ENCODE peak calls at places on chromosomes 12 and 14, in four cellular contexts. L is heart left ventricle, G is bronchial epithelial cell, Z is NCI-H2029. A is an unnamed sample.

GRCh38 chr12:6306599-6307220 is 3.8 kb upstream of the PLEKHG6 start:
- DNase-seq in L (no peak), G (no peak), Z (no peak), A (no peak)

GRCh38 chr14:66572836-66573235 is 64.9 kb downstream of the GPHN start:
- DNase-seq in L (no peak), G (no peak), Z (no peak), A (no peak)

GRCh38 chr12:113881588-113881987 is 84.5 kb downstream of the RBM19 start:
- DNase-seq in L (no peak), G (no peak), Z (no peak), A (no peak)

GRCh38 chr12:128111333-128111732 is 155.6 kb upstream of the TMEM132C start:
- DNase-seq in L (no peak), G (no peak), Z (no peak), A (no peak)

GRCh38 chr14:95948608-95949007 is 72.0 kb downstream of the TUNAR start:
- DNase-seq in L (no peak), G (no peak), Z (no peak), A (no peak)

GRCh38 chr12:118549506-118550109 is 173.3 kb downstream of the SUDS3 start:
- DNase-seq in L (no peak), G (no peak), Z (no peak), A (no peak)

GRCh38 chr12:50062733-50063452 is 5.5 kb downstream of the ASIC1 start:
- DNase-seq in L (no peak), G (no peak), Z (no peak), A (no peak)

GRCh38 chr12:53169644-53170043 is 10.9 kb upstream of the ZNF740 start:
- DNase-seq in L (no peak), G (no peak), Z (no peak), A (no peak)

GRCh38 chr14:20343855-20344205 is 395 bp downstream of the PARP2 start:
- DNase-seq in L (no peak), G (peak; percentile 52), Z (no peak), A (no peak)

GRCh38 chr12:103742349-103742784 is 98.7 kb downstream of the NT5DC3 start:
- DNase-seq in L (no peak), G (peak; percentile 27), Z (peak; percentile 95), A (no peak)

GRCh38 chr12:109099426-109100020 is 2.1 kb downstream of the UNG start:
- DNase-seq in L (no peak), G (no peak), Z (no peak), A (no peak)

GRCh38 chr14:95493976-95494375 is 22.5 kb downstream of the SYNE3 start:
- DNase-seq in L (no peak), G (no peak), Z (no peak), A (peak; percentile 22)

GRCh38 chr12:108955225-108955835 is 65.5 kb downstream of the SVOP start:
- DNase-seq in L (peak; percentile 73), G (peak; percentile 33), Z (peak; percentile 86), A (no peak)

GRCh38 chr14:65206448-65207096 is 104.3 kb upstream of the MAX start:
- DNase-seq in L (no peak), G (peak; percentile 85), Z (no peak), A (no peak)

GRCh38 chr12:13218641-13219040 is 22.1 kb downstream of the EMP1 start:
- DNase-seq in L (no peak), G (no peak), Z (no peak), A (no peak)

GRCh38 chr14:38646391-38646790 is 390.5 kb upstream of the CLEC14A start:
- DNase-seq in L (no peak), G (no peak), Z (peak; percentile 6), A (no peak)

GRCh38 chr12:18261273-18261672 is at the start of gene PIK3C2G:
- DNase-seq in L (no peak), G (peak; percentile 90), Z (no peak), A (no peak)

GRCh38 chr14:85088231-85088630 is 441.7 kb upstream of the FLRT2 start:
- DNase-seq in L (no peak), G (peak; percentile 76), Z (no peak), A (no peak)

GRCh38 chr12:78645956-78646355 is 218.6 kb upstream of the SYT1 start:
- DNase-seq in L (no peak), G (peak; percentile 3), Z (no peak), A (no peak)

GRCh38 chr14:24734917-24735500 is 101.0 kb upstream of the GZMB start:
- DNase-seq in L (no peak), G (peak; percentile 64), Z (peak; percentile 91), A (peak; percentile 37)

GRCh38 chr12:67661311-67662011 is 12.9 kb downstream of the DYRK2 start:
- DNase-seq in L (no peak), G (peak; percentile 25), Z (no peak), A (no peak)

GRCh38 chr14:68144051-68144681 is 324.6 kb downstream of the RAD51B start:
- DNase-seq in L (peak; percentile 58), G (no peak), Z (no peak), A (peak; percentile 73)

GRCh38 chr14:21525995-21526671 is at the start of gene SALL2:
- DNase-seq in L (peak; percentile 73), G (peak; percentile 22), Z (peak; percentile 77), A (peak; percentile 86)

GRCh38 chr14:71190691-71191090 is 283.4 kb downstream of the PCNX1 start:
- DNase-seq in L (no peak), G (no peak), Z (no peak), A (no peak)

GRCh38 chr12:70598467-70599194 is 38.6 kb downstream of the PTPRB start:
- DNase-seq in L (no peak), G (no peak), Z (peak; percentile 84), A (no peak)

GRCh38 chr12:114625294-114625851 is 58.6 kb downstream of the TBX3 start:
- DNase-seq in L (peak; percentile 30), G (peak; percentile 17), Z (peak; percentile 63), A (no peak)

GRCh38 chr14:33634631-33635030 is 316.2 kb downstream of the EGLN3 start:
- DNase-seq in L (no peak), G (peak; percentile 49), Z (no peak), A (no peak)

GRCh38 chr14:51999084-51999483 is 9.7 kb downstream of the RTRAF start:
- DNase-seq in L (no peak), G (no peak), Z (no peak), A (no peak)

GRCh38 chr12:50647479-50647878 is 116.4 kb upstream of the ATF1 start:
- DNase-seq in L (no peak), G (peak; percentile 80), Z (no peak), A (no peak)

GRCh38 chr12:96258451-96258933 is 64.3 kb downstream of the ELK3 start:
- DNase-seq in L (peak; percentile 80), G (no peak), Z (no peak), A (peak; percentile 68)

GRCh38 chr12:69886715-69887114 is 61.7 kb downstream of the MYRFL start:
- DNase-seq in L (no peak), G (no peak), Z (peak; percentile 28), A (no peak)

GRCh38 chr14:81412779-81413178 is 12.7 kb upstream of the STON2 start:
- DNase-seq in L (no peak), G (no peak), Z (no peak), A (no peak)

GRCh38 chr12:124814741-124815613 is 48.7 kb downstream of the SCARB1 start:
- DNase-seq in L (no peak), G (no peak), Z (peak; percentile 57), A (no peak)

GRCh38 chr14:89767861-89768268 is 186.7 kb downstream of the EFCAB11 start:
- DNase-seq in L (no peak), G (peak; percentile 50), Z (no peak), A (no peak)

GRCh38 chr14:56244138-56244789 is 126.1 kb downstream of the PELI2 start:
- DNase-seq in L (no peak), G (peak; percentile 65), Z (no peak), A (no peak)

GRCh38 chr14:75417674-75418073 is 10.1 kb upstream of the JDP2 start:
- DNase-seq in L (no peak), G (peak; percentile 33), Z (no peak), A (no peak)

GRCh38 chr14:67820428-67820881 is 876 bp downstream of the RAD51B start:
- DNase-seq in L (no peak), G (peak; percentile 36), Z (no peak), A (no peak)

GRCh38 chr12:58176296-58176869 is 235.0 kb downstream of the ATP23 start:
- DNase-seq in L (no peak), G (peak; percentile 50), Z (peak; percentile 14), A (no peak)

GRCh38 chr14:60721331-60722162 is 2.6 kb downstream of the SIX4 start:
- DNase-seq in L (peak; percentile 39), G (peak; percentile 31), Z (peak; percentile 77), A (peak; percentile 70)